ENCODE peak calls at places on chromosomes 13 and 19, in ten cellular contexts. V is endothelial cell of umbilical vein; E is activated CD4-positive, alpha-beta T cell treated with anti-CD3 and anti-CD28 coated beads, Interleukin-2, amount 50 U/mL, for 24 hours; B is pancreas; M is fibroblast of lung; Q is T-helper 2 cell; W is anterior cingulate cortex; H is NCI-H2029; P is fibroblast of the conjunctiva; S is ELR. Z is an unnamed sample.

GRCh38 chr19:3880471-3881271 is at the start of gene ATCAY:
- DNase-seq in V (no peak), E (no peak), B (no peak), M (no peak), Q (no peak), W (peak), H (no peak), P (no peak), S (no peak), Z (peak)

GRCh38 chr19:35645680-35646511 is 2.2 kb upstream of the COX6B1 start:
- DNase-seq in V (no peak), E (no peak), B (no peak), M (no peak), Q (no peak), W (no peak), H (no peak), P (no peak), S (no peak), Z (no peak)

GRCh38 chr19:53912653-53913052 is 3.6 kb downstream of the CACNG7 start:
- DNase-seq in V (no peak), E (no peak), B (no peak), M (no peak), Q (no peak), W (no peak), H (no peak), P (no peak), S (no peak), Z (peak)

GRCh38 chr13:24692541-24692940 is 12.3 kb downstream of the ATP12A start:
- DNase-seq in V (no peak), E (no peak), B (no peak), M (no peak), Q (no peak), W (no peak), H (no peak), P (no peak), S (peak), Z (no peak)

GRCh38 chr19:22735911-22736645 is 47.9 kb downstream of the ZNF99 start:
- DNase-seq in V (no peak), E (no peak), B (no peak), M (no peak), Q (no peak), W (no peak), H (no peak), P (no peak), S (no peak), Z (no peak)

GRCh38 chr19:38713227-38713649 is 31.0 kb downstream of the CAPN12 start:
- DNase-seq in V (no peak), E (no peak), B (peak), M (peak), Q (no peak), W (peak), H (peak), P (peak), S (no peak), Z (no peak)

GRCh38 chr19:30085394-30085793 is 143.4 kb downstream of the URI1 start:
- DNase-seq in V (no peak), E (no peak), B (peak), M (no peak), Q (no peak), W (no peak), H (no peak), P (no peak), S (no peak), Z (peak)

GRCh38 chr19:3448616-3449334 is 31.6 kb downstream of the SMIM24 start:
- DNase-seq in V (no peak), E (no peak), B (peak), M (no peak), Q (no peak), W (no peak), H (no peak), P (no peak), S (no peak), Z (no peak)

GRCh38 chr13:22487932-22488331 is 692.8 kb upstream of the SGCG start:
- DNase-seq in V (no peak), E (no peak), B (no peak), M (peak), Q (no peak), W (no peak), H (no peak), P (no peak), S (no peak), Z (no peak)

GRCh38 chr13:95677564-95678386 is 836 bp downstream of the DNAJC3 start:
- DNase-seq in V (peak), E (no peak), B (no peak), M (peak), Q (no peak), W (no peak), H (no peak), P (no peak), S (peak), Z (peak)

GRCh38 chr19:4089400-4089908 is 22.8 kb upstream of the ZBTB7A start:
- DNase-seq in V (no peak), E (no peak), B (no peak), M (no peak), Q (no peak), W (no peak), H (no peak), P (no peak), S (no peak), Z (no peak)

GRCh38 chr13:51811046-51811445 is 7.1 kb upstream of the DHRS12 start:
- DNase-seq in V (no peak), E (no peak), B (no peak), M (no peak), Q (no peak), W (no peak), H (no peak), P (no peak), S (no peak), Z (no peak)

GRCh38 chr13:100491164-100491847 is 97.3 kb downstream of the GGACT start:
- DNase-seq in V (peak), E (no peak), B (no peak), M (peak), Q (no peak), W (peak), H (no peak), P (peak), S (no peak), Z (no peak)

GRCh38 chr13:40536443-40537113 is 129.9 kb downstream of the FOXO1 start:
- DNase-seq in V (peak), E (no peak), B (peak), M (no peak), Q (no peak), W (no peak), H (peak), P (no peak), S (no peak), Z (no peak)

GRCh38 chr19:11115042-11115441 is 25.8 kb downstream of the LDLR start:
- DNase-seq in V (no peak), E (no peak), B (no peak), M (no peak), Q (no peak), W (no peak), H (no peak), P (no peak), S (no peak), Z (no peak)

GRCh38 chr13:36959438-36960116 is 39.5 kb upstream of the SMAD9 start:
- DNase-seq in V (no peak), E (no peak), B (no peak), M (no peak), Q (no peak), W (no peak), H (no peak), P (no peak), S (no peak), Z (no peak)

GRCh38 chr19:36489920-36490415 is 607 bp upstream of the ZNF566 start:
- DNase-seq in V (no peak), E (peak), B (peak), M (peak), Q (peak), W (no peak), H (peak), P (peak), S (peak), Z (peak)